ENCODE peak calls at places on chromosomes 5 and 9, in nine cellular contexts. One of them, this sample, is unnamed.

GRCh38 chr5:663436-664342 is 29.5 kb downstream of the TPPP start:
- DNase-seq in neural progenitor cell: no peak
- DNase-seq in left ventricle myocardium inferior: no peak
- DNase-seq in transverse colon: peak; percentile 88
- DNase-seq in CD8-positive, alpha-beta memory T cell: no peak
- DNase-seq in aorta: peak; percentile 33
- DNase-seq in psoas muscle: no peak
- DNase-seq in MG63: no peak
- DNase-seq in pancreas: no peak
- DNase-seq in this sample: no peak

GRCh38 chr9:133691659-133692363 is 46.3 kb downstream of the SARDH start:
- DNase-seq in neural progenitor cell: no peak
- DNase-seq in left ventricle myocardium inferior: peak; percentile 3
- DNase-seq in transverse colon: no peak
- DNase-seq in CD8-positive, alpha-beta memory T cell: no peak
- DNase-seq in aorta: peak; percentile 19
- DNase-seq in psoas muscle: no peak
- DNase-seq in MG63: no peak
- DNase-seq in pancreas: no peak
- DNase-seq in this sample: no peak

GRCh38 chr5:123708074-123708806 is 196.3 kb downstream of the CSNK1G3 start:
- DNase-seq in neural progenitor cell: no peak
- DNase-seq in left ventricle myocardium inferior: no peak
- DNase-seq in transverse colon: no peak
- DNase-seq in CD8-positive, alpha-beta memory T cell: no peak
- DNase-seq in aorta: no peak
- DNase-seq in psoas muscle: no peak
- DNase-seq in MG63: peak; percentile 86
- DNase-seq in pancreas: no peak
- DNase-seq in this sample: no peak

GRCh38 chr5:131481569-131481968 is 153.5 kb downstream of the RAPGEF6 start:
- DNase-seq in neural progenitor cell: no peak
- DNase-seq in left ventricle myocardium inferior: no peak
- DNase-seq in transverse colon: no peak
- DNase-seq in CD8-positive, alpha-beta memory T cell: no peak
- DNase-seq in aorta: no peak
- DNase-seq in psoas muscle: no peak
- DNase-seq in MG63: no peak
- DNase-seq in pancreas: no peak
- DNase-seq in this sample: no peak

GRCh38 chr9:129506892-129507291 is 114.0 kb downstream of the C9orf50 start:
- DNase-seq in neural progenitor cell: no peak
- DNase-seq in left ventricle myocardium inferior: no peak
- DNase-seq in transverse colon: no peak
- DNase-seq in CD8-positive, alpha-beta memory T cell: no peak
- DNase-seq in aorta: no peak
- DNase-seq in psoas muscle: no peak
- DNase-seq in MG63: no peak
- DNase-seq in pancreas: peak; percentile 60
- DNase-seq in this sample: no peak

GRCh38 chr5:139342423-139342723 is 719 bp downstream of the PAIP2 start:
- DNase-seq in neural progenitor cell: no peak
- DNase-seq in left ventricle myocardium inferior: no peak
- DNase-seq in transverse colon: no peak
- DNase-seq in CD8-positive, alpha-beta memory T cell: peak; percentile 80
- DNase-seq in aorta: no peak
- DNase-seq in psoas muscle: no peak
- DNase-seq in MG63: no peak
- DNase-seq in pancreas: no peak
- DNase-seq in this sample: no peak

GRCh38 chr5:158700997-158701391 is 398.7 kb downstream of the EBF1 start:
- DNase-seq in neural progenitor cell: peak; percentile 23
- DNase-seq in left ventricle myocardium inferior: no peak
- DNase-seq in transverse colon: no peak
- DNase-seq in CD8-positive, alpha-beta memory T cell: no peak
- DNase-seq in aorta: no peak
- DNase-seq in psoas muscle: no peak
- DNase-seq in MG63: no peak
- DNase-seq in pancreas: no peak
- DNase-seq in this sample: no peak

GRCh38 chr5:179613460-179614071 is 9.9 kb downstream of the HNRNPH1 start:
- DNase-seq in neural progenitor cell: no peak
- DNase-seq in left ventricle myocardium inferior: no peak
- DNase-seq in transverse colon: no peak
- DNase-seq in CD8-positive, alpha-beta memory T cell: no peak
- DNase-seq in aorta: no peak
- DNase-seq in psoas muscle: no peak
- DNase-seq in MG63: no peak
- DNase-seq in pancreas: no peak
- DNase-seq in this sample: no peak

GRCh38 chr9:93013856-93014582 is 44.5 kb upstream of the SUSD3 start:
- DNase-seq in neural progenitor cell: no peak
- DNase-seq in left ventricle myocardium inferior: no peak
- DNase-seq in transverse colon: no peak
- DNase-seq in CD8-positive, alpha-beta memory T cell: no peak
- DNase-seq in aorta: no peak
- DNase-seq in psoas muscle: no peak
- DNase-seq in MG63: no peak
- DNase-seq in pancreas: no peak
- DNase-seq in this sample: no peak

GRCh38 chr5:156641690-156642089 is 208.4 kb upstream of the PPP1R2B start:
- DNase-seq in neural progenitor cell: no peak
- DNase-seq in left ventricle myocardium inferior: no peak
- DNase-seq in transverse colon: no peak
- DNase-seq in CD8-positive, alpha-beta memory T cell: no peak
- DNase-seq in aorta: no peak
- DNase-seq in psoas muscle: no peak
- DNase-seq in MG63: no peak
- DNase-seq in pancreas: no peak
- DNase-seq in this sample: no peak

GRCh38 chr5:132418876-132419275 is 49.4 kb downstream of the SLC22A5 start:
- DNase-seq in neural progenitor cell: no peak
- DNase-seq in left ventricle myocardium inferior: no peak
- DNase-seq in transverse colon: no peak
- DNase-seq in CD8-positive, alpha-beta memory T cell: no peak
- DNase-seq in aorta: no peak
- DNase-seq in psoas muscle: no peak
- DNase-seq in MG63: no peak
- DNase-seq in pancreas: no peak
- DNase-seq in this sample: no peak

GRCh38 chr5:23727271-23727670 is 219.9 kb downstream of the PRDM9 start:
- DNase-seq in neural progenitor cell: no peak
- DNase-seq in left ventricle myocardium inferior: no peak
- DNase-seq in transverse colon: no peak
- DNase-seq in CD8-positive, alpha-beta memory T cell: no peak
- DNase-seq in aorta: no peak
- DNase-seq in psoas muscle: no peak
- DNase-seq in MG63: no peak
- DNase-seq in pancreas: no peak
- DNase-seq in this sample: no peak

GRCh38 chr9:104802110-104802509 is 38.2 kb downstream of the NIPSNAP3B start:
- DNase-seq in neural progenitor cell: no peak
- DNase-seq in left ventricle myocardium inferior: no peak
- DNase-seq in transverse colon: no peak
- DNase-seq in CD8-positive, alpha-beta memory T cell: no peak
- DNase-seq in aorta: no peak
- DNase-seq in psoas muscle: no peak
- DNase-seq in MG63: no peak
- DNase-seq in pancreas: no peak
- DNase-seq in this sample: no peak

GRCh38 chr5:111584651-111585050 is 72.3 kb upstream of the STARD4 start:
- DNase-seq in neural progenitor cell: no peak
- DNase-seq in left ventricle myocardium inferior: no peak
- DNase-seq in transverse colon: no peak
- DNase-seq in CD8-positive, alpha-beta memory T cell: no peak
- DNase-seq in aorta: no peak
- DNase-seq in psoas muscle: no peak
- DNase-seq in MG63: peak; percentile 72
- DNase-seq in pancreas: no peak
- DNase-seq in this sample: no peak

GRCh38 chr5:179241764-179242370 is 103.4 kb downstream of the ADAMTS2 start:
- DNase-seq in neural progenitor cell: no peak
- DNase-seq in left ventricle myocardium inferior: no peak
- DNase-seq in transverse colon: peak; percentile 6
- DNase-seq in CD8-positive, alpha-beta memory T cell: no peak
- DNase-seq in aorta: no peak
- DNase-seq in psoas muscle: no peak
- DNase-seq in MG63: no peak
- DNase-seq in pancreas: no peak
- DNase-seq in this sample: no peak

GRCh38 chr9:131580358-131580757 is 35.0 kb downstream of the PRRT1B start:
- DNase-seq in neural progenitor cell: no peak
- DNase-seq in left ventricle myocardium inferior: no peak
- DNase-seq in transverse colon: no peak
- DNase-seq in CD8-positive, alpha-beta memory T cell: no peak
- DNase-seq in aorta: peak; percentile 29
- DNase-seq in psoas muscle: no peak
- DNase-seq in MG63: no peak
- DNase-seq in pancreas: no peak
- DNase-seq in this sample: no peak

GRCh38 chr9:69671904-69672827 is at the start of gene APBA1:
- DNase-seq in neural progenitor cell: peak; percentile 84
- DNase-seq in left ventricle myocardium inferior: peak; percentile 75
- DNase-seq in transverse colon: peak; percentile 63
- DNase-seq in CD8-positive, alpha-beta memory T cell: peak; percentile 11
- DNase-seq in aorta: peak; percentile 79
- DNase-seq in psoas muscle: peak; percentile 74
- DNase-seq in MG63: peak; percentile 30
- DNase-seq in pancreas: peak; percentile 53
- DNase-seq in this sample: peak; percentile 17

GRCh38 chr9:17776735-17777134 is 197.9 kb downstream of the SH3GL2 start:
- DNase-seq in neural progenitor cell: no peak
- DNase-seq in left ventricle myocardium inferior: peak; percentile 25
- DNase-seq in transverse colon: no peak
- DNase-seq in CD8-positive, alpha-beta memory T cell: no peak
- DNase-seq in aorta: no peak
- DNase-seq in psoas muscle: no peak
- DNase-seq in MG63: no peak
- DNase-seq in pancreas: no peak
- DNase-seq in this sample: no peak
- H3K9me3 ChIP-seq in neural progenitor cell: no peaks in the 10 kb centered on the region
- H3K9me3 ChIP-seq in left ventricle myocardium inferior: peaks cover 10% of the 10 kb centered on the region
- H3K9me3 ChIP-seq in transverse colon: no peaks in the 10 kb centered on the region
- H3K9me3 ChIP-seq in CD8-positive, alpha-beta memory T cell: no peaks in the 10 kb centered on the region
- H3K9me3 ChIP-seq in aorta: no peaks in the 10 kb centered on the region
- H3K9me3 ChIP-seq in psoas muscle: no peaks in the 10 kb centered on the region
- H3K9me3 ChIP-seq in MG63: no peaks in the 10 kb centered on the region
- H3K9me3 ChIP-seq in pancreas: no peaks in the 10 kb centered on the region
- H3K9me3 ChIP-seq in this sample: no peaks in the 10 kb centered on the region

GRCh38 chr9:40913096-40913719 is 215.3 kb downstream of the FOXD4L6 start:
- DNase-seq in neural progenitor cell: no peak
- DNase-seq in left ventricle myocardium inferior: no peak
- DNase-seq in transverse colon: no peak
- DNase-seq in CD8-positive, alpha-beta memory T cell: no peak
- DNase-seq in aorta: no peak
- DNase-seq in psoas muscle: no peak
- DNase-seq in MG63: no peak
- DNase-seq in pancreas: no peak
- DNase-seq in this sample: no peak
- H3K9me3 ChIP-seq in neural progenitor cell: peaks cover 53% of the 10 kb centered on the region
- H3K9me3 ChIP-seq in left ventricle myocardium inferior: peaks cover 96% of the 10 kb centered on the region
- H3K9me3 ChIP-seq in transverse colon: peaks cover 74% of the 10 kb centered on the region
- H3K9me3 ChIP-seq in CD8-positive, alpha-beta memory T cell: peaks cover 66% of the 10 kb centered on the region
- H3K9me3 ChIP-seq in aorta: peaks cover 49% of the 10 kb centered on the region
- H3K9me3 ChIP-seq in psoas muscle: peaks cover 84% of the 10 kb centered on the region
- H3K9me3 ChIP-seq in MG63: peaks cover 9% of the 10 kb centered on the region
- H3K9me3 ChIP-seq in pancreas: peaks cover 14% of the 10 kb centered on the region
- H3K9me3 ChIP-seq in this sample: peaks cover 58% of the 10 kb centered on the region

GRCh38 chr5:125251703-125252102 is 505.3 kb upstream of the ZNF608 start:
- DNase-seq in neural progenitor cell: no peak
- DNase-seq in left ventricle myocardium inferior: no peak
- DNase-seq in transverse colon: no peak
- DNase-seq in CD8-positive, alpha-beta memory T cell: no peak
- DNase-seq in aorta: no peak
- DNase-seq in psoas muscle: no peak
- DNase-seq in MG63: no peak
- DNase-seq in pancreas: no peak
- DNase-seq in this sample: no peak
- H3K9me3 ChIP-seq in neural progenitor cell: peaks cover 17% of the 10 kb centered on the region
- H3K9me3 ChIP-seq in left ventricle myocardium inferior: peaks cover 22% of the 10 kb centered on the region
- H3K9me3 ChIP-seq in transverse colon: peaks cover 4% of the 10 kb centered on the region
- H3K9me3 ChIP-seq in CD8-positive, alpha-beta memory T cell: no peaks in the 10 kb centered on the region
- H3K9me3 ChIP-seq in aorta: no peaks in the 10 kb centered on the region
- H3K9me3 ChIP-seq in psoas muscle: no peaks in the 10 kb centered on the region
- H3K9me3 ChIP-seq in MG63: peaks cover 16% of the 10 kb centered on the region
- H3K9me3 ChIP-seq in pancreas: no peaks in the 10 kb centered on the region
- H3K9me3 ChIP-seq in this sample: no peaks in the 10 kb centered on the region

GRCh38 chr5:34626751-34627150 is 29.4 kb upstream of the RAI14 start:
- DNase-seq in neural progenitor cell: no peak
- DNase-seq in left ventricle myocardium inferior: no peak
- DNase-seq in transverse colon: no peak
- DNase-seq in CD8-positive, alpha-beta memory T cell: no peak
- DNase-seq in aorta: no peak
- DNase-seq in psoas muscle: no peak
- DNase-seq in MG63: no peak
- DNase-seq in pancreas: no peak
- DNase-seq in this sample: no peak
- H3K9me3 ChIP-seq in neural progenitor cell: no peaks in the 10 kb centered on the region
- H3K9me3 ChIP-seq in left ventricle myocardium inferior: peaks cover 16% of the 10 kb centered on the region
- H3K9me3 ChIP-seq in transverse colon: no peaks in the 10 kb centered on the region
- H3K9me3 ChIP-seq in CD8-positive, alpha-beta memory T cell: no peaks in the 10 kb centered on the region
- H3K9me3 ChIP-seq in aorta: no peaks in the 10 kb centered on the region
- H3K9me3 ChIP-seq in psoas muscle: no peaks in the 10 kb centered on the region
- H3K9me3 ChIP-seq in MG63: peaks cover 13% of the 10 kb centered on the region
- H3K9me3 ChIP-seq in pancreas: no peaks in the 10 kb centered on the region
- H3K9me3 ChIP-seq in this sample: peaks cover 3% of the 10 kb centered on the region

This sample was measured in effector memory CD4-positive, alpha-beta T cell.